ENCODE peak calls at places on chromosome 20, in ten cellular contexts. J, T, O, X, Y, D, F, I, H and L are unnamed samples.
A peak's percentile ranks its signal among the peaks of the same experiment; 100 is the strongest.

GRCh38 chr20:22438926-22439325 is 145.4 kb downstream of the FOXA2 start:
- DNase-seq in I (peak; percentile 34), O (no peak), H (no peak), Y (no peak), F (no peak), J (no peak), D (no peak), T (no peak), X (no peak), L (no peak)

GRCh38 chr20:63031251-63032014 is 24.7 kb upstream of the BHLHE23 start:
- DNase-seq in X (no peak), O (no peak), I (no peak), Y (no peak), D (peak; percentile 54), J (no peak), T (peak; percentile 9), H (no peak), F (no peak), L (no peak)

GRCh38 chr20:37071481-37071911 is 24.3 kb downstream of the RBL1 start:
- DNase-seq in F (no peak), H (no peak), J (no peak), X (peak; percentile 22), Y (peak; percentile 24), I (peak; percentile 21), O (peak; percentile 67), D (no peak), T (no peak), L (no peak)

GRCh38 chr20:12217382-12217781 is 299.7 kb downstream of the BTBD3 start:
- DNase-seq in D (no peak), Y (no peak), T (no peak), O (no peak), F (no peak), H (no peak), J (no peak), X (no peak), I (no peak), L (no peak)

GRCh38 chr20:54049156-54049555 is 21.2 kb downstream of the BCAS1 start:
- DNase-seq in T (no peak), O (no peak), F (no peak), Y (no peak), J (no peak), X (no peak), I (no peak), H (no peak), D (no peak), L (no peak)

GRCh38 chr20:4455996-4456395 is 265.7 kb upstream of the PRND start:
- DNase-seq in Y (no peak), T (no peak), X (no peak), D (no peak), H (no peak), J (no peak), O (no peak), I (no peak), F (no peak), L (no peak)

GRCh38 chr20:39109933-39110818 is 148.0 kb downstream of the DHX35 start:
- DNase-seq in D (no peak), T (no peak), F (no peak), X (no peak), O (no peak), H (no peak), J (no peak), Y (no peak), I (no peak), L (no peak)

GRCh38 chr20:34511891-34512265 is 4.3 kb upstream of the DYNLRB1 start:
- DNase-seq in D (no peak), I (no peak), O (no peak), Y (no peak), J (no peak), X (no peak), H (no peak), F (no peak), T (no peak), L (no peak)

GRCh38 chr20:910840-911770 is 5.0 kb downstream of the ANGPT4 start:
- DNase-seq in J (no peak), O (peak; percentile 10), X (no peak), F (no peak), T (no peak), D (no peak), I (no peak), Y (no peak), H (no peak), L (no peak)

GRCh38 chr20:12093062-12093796 is 175.5 kb downstream of the BTBD3 start:
- DNase-seq in J (no peak), Y (no peak), D (no peak), I (peak; percentile 35), F (no peak), O (no peak), T (no peak), X (no peak), H (no peak), L (no peak)

GRCh38 chr20:8144282-8145245 is 12.5 kb downstream of the PLCB1 start:
- DNase-seq in I (peak; percentile 43), J (no peak), T (no peak), F (no peak), H (no peak), O (peak; percentile 89), D (no peak), Y (no peak), X (peak; percentile 90), L (no peak)

GRCh38 chr20:4957939-4958362 is 43.4 kb downstream of the SLC23A2 start:
- DNase-seq in T (no peak), Y (no peak), J (no peak), O (peak; percentile 52), D (no peak), I (no peak), X (no peak), H (no peak), F (no peak), L (no peak)

GRCh38 chr20:44176833-44177533 is 10.0 kb downstream of the JPH2 start:
- DNase-seq in T (no peak), X (no peak), H (no peak), F (peak; percentile 70), D (no peak), Y (no peak), O (no peak), I (peak; percentile 62), J (no peak), L (no peak)

DNA sequence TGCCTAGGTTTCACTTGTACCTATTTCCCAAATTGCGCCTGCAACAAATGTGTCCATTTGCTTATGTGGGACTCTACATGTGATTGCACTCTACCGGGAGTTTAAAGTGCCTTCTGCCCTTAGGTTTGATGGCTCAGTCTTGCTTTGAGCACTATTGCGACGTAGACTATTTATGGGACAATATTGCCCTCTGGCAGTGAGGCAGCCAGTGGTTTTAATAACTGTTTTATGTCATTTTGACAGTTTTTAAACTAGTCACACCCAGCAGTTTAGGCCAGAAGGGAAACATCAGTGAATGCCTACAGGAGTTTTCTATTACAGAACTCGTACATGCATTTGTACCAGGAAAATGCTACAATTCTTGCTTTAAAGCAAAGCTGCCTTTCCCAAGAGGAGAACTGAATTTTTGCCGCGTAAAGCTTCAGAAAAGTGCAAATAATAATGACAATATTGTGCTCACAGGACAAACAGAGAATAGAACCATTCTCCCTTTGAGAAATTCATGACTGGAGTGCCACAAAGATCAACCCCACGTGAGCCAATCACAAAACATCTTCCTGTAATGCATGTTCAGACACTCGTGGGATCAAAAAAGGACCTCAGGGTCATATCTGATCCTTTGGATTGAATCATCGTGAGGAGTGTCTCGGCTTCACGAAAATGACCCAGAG is 813.6 kb downstream of the KIF16B start:
- DNase-seq in H (no peak), O (no peak), D (no peak), F (no peak), T (no peak), X (no peak), I (peak; percentile 31), Y (no peak), J (no peak), L (no peak)
- H3K9me3 ChIP-seq in H (no peaks in the 10 kb centered on the region), O (no peaks in the 10 kb centered on the region), D (no peaks in the 10 kb centered on the region), F (no peaks in the 10 kb centered on the region), T (no peaks in the 10 kb centered on the region), X (no peaks in the 10 kb centered on the region), I (no peaks in the 10 kb centered on the region), Y (no peaks in the 10 kb centered on the region), J (no peaks in the 10 kb centered on the region), L (no peaks in the 10 kb centered on the region)

DNA sequence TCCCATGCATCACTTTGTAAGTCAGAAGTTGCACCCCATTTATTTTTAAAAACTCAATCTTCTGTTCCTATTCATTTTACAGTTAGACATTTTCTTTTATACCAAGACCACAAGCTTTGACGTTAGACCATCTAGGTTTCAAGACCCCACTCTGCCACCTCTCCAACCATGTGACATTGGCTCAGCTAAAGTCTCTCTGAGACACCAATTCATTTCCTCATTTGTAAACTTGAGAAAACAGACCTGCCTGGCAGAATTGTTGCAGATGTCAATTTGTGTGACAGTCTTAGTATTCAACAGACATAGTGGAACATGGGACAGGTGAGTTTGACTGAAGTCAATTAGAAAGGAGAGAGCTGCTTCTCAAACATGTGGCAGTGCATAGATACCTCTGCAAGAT is 55.6 kb upstream of the CSE1L start:
- DNase-seq in X (no peak), F (no peak), O (no peak), J (no peak), H (no peak), T (no peak), I (no peak), Y (no peak), D (no peak), L (no peak)
- H3K9me3 ChIP-seq in X (no peaks in the 10 kb centered on the region), F (no peaks in the 10 kb centered on the region), O (no peaks in the 10 kb centered on the region), J (no peaks in the 10 kb centered on the region), H (no peaks in the 10 kb centered on the region), T (no peaks in the 10 kb centered on the region), I (no peaks in the 10 kb centered on the region), Y (no peaks in the 10 kb centered on the region), D (no peaks in the 10 kb centered on the region), L (no peaks in the 10 kb centered on the region)

GRCh38 chr20:19025430-19026120 is 186.9 kb upstream of the SLC24A3 start:
- DNase-seq in O (no peak), I (no peak), H (no peak), D (no peak), J (no peak), Y (no peak), T (no peak), F (no peak), X (no peak), L (no peak)

GRCh38 chr20:19026121-19026878 is 186.1 kb upstream of the SLC24A3 start:
- DNase-seq in O (no peak), X (no peak), Y (peak; percentile 33), H (no peak), J (no peak), F (no peak), I (no peak), T (peak; percentile 38), D (no peak), L (no peak)

GRCh38 chr20:19022791-19023448 is 189.5 kb upstream of the SLC24A3 start:
- DNase-seq in J (no peak), H (no peak), Y (no peak), X (no peak), D (no peak), I (no peak), O (no peak), F (no peak), T (no peak), L (no peak)

GRCh38 chr20:19022118-19022575 is 190.3 kb upstream of the SLC24A3 start:
- DNase-seq in F (no peak), I (no peak), T (no peak), O (no peak), H (no peak), Y (no peak), D (no peak), J (no peak), X (no peak), L (no peak)

GRCh38 chr20:19024296-19025035 is 188.0 kb upstream of the SLC24A3 start:
- DNase-seq in H (no peak), F (no peak), O (no peak), I (no peak), Y (no peak), T (no peak), X (no peak), D (no peak), J (no peak), L (no peak)
- H3K9me3 ChIP-seq in H (no peaks in the 10 kb centered on the region), F (no peaks in the 10 kb centered on the region), O (peaks cover 34% of the 10 kb centered on the region), I (no peaks in the 10 kb centered on the region), Y (no peaks in the 10 kb centered on the region), T (peaks cover 6% of the 10 kb centered on the region), X (no peaks in the 10 kb centered on the region), D (peaks cover 5% of the 10 kb centered on the region), J (no peaks in the 10 kb centered on the region), L (no peaks in the 10 kb centered on the region)

GRCh38 chr20:56014998-56015397 is 9.7 kb upstream of the CBLN4 start:
- DNase-seq in I (no peak), J (no peak), Y (no peak), T (no peak), O (no peak), X (no peak), H (no peak), F (no peak), D (no peak), L (no peak)
- H3K9me3 ChIP-seq in I (peaks cover 25% of the 10 kb centered on the region), J (no peaks in the 10 kb centered on the region), Y (no peaks in the 10 kb centered on the region), T (no peaks in the 10 kb centered on the region), O (peaks cover 22% of the 10 kb centered on the region), X (no peaks in the 10 kb centered on the region), H (no peaks in the 10 kb centered on the region), F (no peaks in the 10 kb centered on the region), D (no peaks in the 10 kb centered on the region), L (no peaks in the 10 kb centered on the region)